ENCODE peak calls at places on chromosomes 11 and 22, in four cellular contexts. One of them, this sample, is unnamed.

GRCh38 chr11:122659676-122660571 is 4.4 kb downstream of the UBASH3B start:
- DNase-seq in fibroblast of lung: no peak
- DNase-seq in HCT116: no peak
- DNase-seq in PC-3: no peak
- DNase-seq in this sample: no peak

GRCh38 chr22:30944986-30945385 is 23.6 kb downstream of the MORC2 start:
- DNase-seq in HCT116: no peak
- DNase-seq in fibroblast of lung: no peak
- DNase-seq in PC-3: no peak
- DNase-seq in this sample: no peak

GRCh38 chr11:28697920-28698827 is 590.0 kb downstream of the METTL15 start:
- DNase-seq in HCT116: peak
- DNase-seq in PC-3: peak
- DNase-seq in fibroblast of lung: peak
- DNase-seq in this sample: peak

GRCh38 chr11:27055065-27055682 is 14.6 kb downstream of the BBOX1 start:
- DNase-seq in fibroblast of lung: peak
- DNase-seq in HCT116: no peak
- DNase-seq in PC-3: peak
- DNase-seq in this sample: peak

GRCh38 chr22:38273135-38273761 is 438 bp upstream of the TMEM184B start:
- DNase-seq in fibroblast of lung: peak
- DNase-seq in PC-3: no peak
- DNase-seq in HCT116: no peak
- DNase-seq in this sample: no peak

GRCh38 chr11:76443254-76443935 is 1.4 kb upstream of the EMSY start:
- DNase-seq in fibroblast of lung: peak
- DNase-seq in PC-3: peak
- DNase-seq in HCT116: no peak
- DNase-seq in this sample: peak

GRCh38 chr11:41245704-41246398 is 213.6 kb downstream of the LRRC4C start:
- DNase-seq in HCT116: no peak
- DNase-seq in fibroblast of lung: no peak
- DNase-seq in PC-3: peak
- DNase-seq in this sample: no peak

GRCh38 chr11:15327786-15328231 is 213.1 kb downstream of the INSC start:
- DNase-seq in fibroblast of lung: peak
- DNase-seq in PC-3: peak
- DNase-seq in HCT116: peak
- DNase-seq in this sample: peak

GRCh38 chr11:114280696-114281095 is 15.5 kb upstream of the NNMT start:
- DNase-seq in PC-3: peak
- DNase-seq in HCT116: peak
- DNase-seq in fibroblast of lung: peak
- DNase-seq in this sample: peak

GRCh38 chr11:13339196-13340153 is 61.9 kb downstream of the BMAL1 start:
- DNase-seq in HCT116: no peak
- DNase-seq in fibroblast of lung: peak
- DNase-seq in PC-3: peak
- DNase-seq in this sample: peak

GRCh38 chr22:50247748-50248147 is 2.9 kb upstream of the TUBGCP6 start:
- DNase-seq in HCT116: peak
- DNase-seq in fibroblast of lung: peak
- DNase-seq in PC-3: peak
- DNase-seq in this sample: no peak

GRCh38 chr11:124865902-124866851 is 945 bp downstream of the ROBO3 start:
- DNase-seq in fibroblast of lung: peak
- DNase-seq in PC-3: peak
- DNase-seq in HCT116: no peak
- DNase-seq in this sample: peak

GRCh38 chr11:16669799-16670415 is 68.5 kb upstream of the C11orf58 start:
- DNase-seq in fibroblast of lung: peak
- DNase-seq in HCT116: peak
- DNase-seq in PC-3: peak
- DNase-seq in this sample: peak

GRCh38 chr11:81907996-81908395 is 825.7 kb downstream of the FAM181B start:
- DNase-seq in HCT116: no peak
- DNase-seq in fibroblast of lung: peak
- DNase-seq in PC-3: no peak
- DNase-seq in this sample: no peak

GRCh38 chr11:68370211-68371111 is 58.1 kb downstream of the LRP5 start:
- DNase-seq in PC-3: no peak
- DNase-seq in HCT116: no peak
- DNase-seq in fibroblast of lung: peak
- DNase-seq in this sample: no peak

GRCh38 chr11:30585892-30586250 is 282 bp downstream of the MPPED2 start:
- DNase-seq in HCT116: no peak
- DNase-seq in PC-3: no peak
- DNase-seq in fibroblast of lung: no peak
- DNase-seq in this sample: peak

GRCh38 chr22:47605886-47606285 is 843.4 kb downstream of the TBC1D22A start:
- DNase-seq in PC-3: no peak
- DNase-seq in HCT116: no peak
- DNase-seq in fibroblast of lung: no peak
- DNase-seq in this sample: no peak

GRCh38 chr22:23068832-23069385 is 1.4 kb upstream of the GNAZ start:
- DNase-seq in HCT116: no peak
- DNase-seq in PC-3: no peak
- DNase-seq in fibroblast of lung: no peak
- DNase-seq in this sample: no peak

GRCh38 chr22:23072035-23072910 is 2.0 kb downstream of the GNAZ start:
- DNase-seq in fibroblast of lung: peak
- DNase-seq in PC-3: no peak
- DNase-seq in HCT116: no peak
- DNase-seq in this sample: no peak

GRCh38 chr22:23071163-23072034 is 1.1 kb downstream of the GNAZ start:
- DNase-seq in HCT116: no peak
- DNase-seq in PC-3: no peak
- DNase-seq in fibroblast of lung: no peak
- DNase-seq in this sample: no peak

GRCh38 chr22:23069502-23070357 is 589 bp upstream of the GNAZ start:
- DNase-seq in PC-3: peak
- DNase-seq in fibroblast of lung: peak
- DNase-seq in HCT116: peak
- DNase-seq in this sample: peak

GRCh38 chr22:23070418-23071162 is at the start of gene GNAZ:
- DNase-seq in HCT116: no peak
- DNase-seq in fibroblast of lung: peak
- DNase-seq in PC-3: no peak
- DNase-seq in this sample: peak
- TF ChIP-seq EZH2 in HCT116: no peak
- TF ChIP-seq EZH2 in fibroblast of lung: no peak
- TF ChIP-seq EZH2 in PC-3: no peak
- TF ChIP-seq EZH2 in this sample: no peak

DNA sequence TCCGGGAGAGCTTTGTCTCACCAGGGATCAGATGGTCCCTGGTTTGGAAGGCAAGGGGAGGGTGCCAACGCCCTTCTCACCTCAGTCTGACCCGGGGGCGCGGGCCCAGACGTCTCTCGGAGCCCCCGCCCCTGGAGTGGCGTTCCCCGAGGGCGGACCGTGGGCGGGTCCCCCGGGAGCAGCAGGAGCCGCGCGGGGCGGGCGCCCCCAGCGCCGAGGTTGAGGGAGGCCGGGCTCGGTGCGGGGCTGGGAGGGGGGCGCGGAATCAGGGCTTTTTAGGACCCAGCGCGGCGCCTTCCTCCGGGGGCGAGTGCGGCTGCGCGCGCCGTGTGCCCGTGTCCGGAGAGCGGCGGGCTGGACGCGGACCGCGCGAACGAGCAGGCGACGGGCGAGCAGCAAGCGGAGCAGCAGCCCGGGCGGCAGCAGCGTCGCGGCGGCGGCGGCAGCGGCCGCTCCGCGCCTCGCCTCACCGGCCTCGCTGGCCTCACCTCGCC is at the start of gene KCNC1:
- DNase-seq in HCT116: no peak
- DNase-seq in PC-3: no peak
- DNase-seq in fibroblast of lung: peak
- DNase-seq in this sample: peak
- H3K4me2 ChIP-seq in HCT116: peak
- H3K4me2 ChIP-seq in PC-3: peak
- H3K4me2 ChIP-seq in fibroblast of lung: peak
- H3K4me2 ChIP-seq in this sample: peak

GRCh38 chr11:65559951-65560537 is 1.9 kb upstream of the LTBP3 start:
- DNase-seq in fibroblast of lung: peak
- DNase-seq in HCT116: peak
- DNase-seq in PC-3: peak
- DNase-seq in this sample: peak

GRCh38 chr11:65558785-65559509 is 788 bp upstream of the LTBP3 start:
- DNase-seq in PC-3: no peak
- DNase-seq in fibroblast of lung: peak
- DNase-seq in HCT116: no peak
- DNase-seq in this sample: peak

GRCh38 chr11:65562020-65562419 is 3.9 kb upstream of the LTBP3 start:
- DNase-seq in fibroblast of lung: no peak
- DNase-seq in HCT116: no peak
- DNase-seq in PC-3: no peak
- DNase-seq in this sample: no peak

GRCh38 chr11:65559535-65559934 is 1.4 kb upstream of the LTBP3 start:
- DNase-seq in fibroblast of lung: no peak
- DNase-seq in HCT116: no peak
- DNase-seq in PC-3: no peak
- DNase-seq in this sample: no peak

GRCh38 chr11:65560555-65561418 is 2.6 kb upstream of the LTBP3 start:
- DNase-seq in HCT116: no peak
- DNase-seq in fibroblast of lung: peak
- DNase-seq in PC-3: peak
- DNase-seq in this sample: peak
- H3K27ac ChIP-seq in HCT116: peak
- H3K27ac ChIP-seq in fibroblast of lung: peak
- H3K27ac ChIP-seq in PC-3: peak
- H3K27ac ChIP-seq in this sample: peak

DNA sequence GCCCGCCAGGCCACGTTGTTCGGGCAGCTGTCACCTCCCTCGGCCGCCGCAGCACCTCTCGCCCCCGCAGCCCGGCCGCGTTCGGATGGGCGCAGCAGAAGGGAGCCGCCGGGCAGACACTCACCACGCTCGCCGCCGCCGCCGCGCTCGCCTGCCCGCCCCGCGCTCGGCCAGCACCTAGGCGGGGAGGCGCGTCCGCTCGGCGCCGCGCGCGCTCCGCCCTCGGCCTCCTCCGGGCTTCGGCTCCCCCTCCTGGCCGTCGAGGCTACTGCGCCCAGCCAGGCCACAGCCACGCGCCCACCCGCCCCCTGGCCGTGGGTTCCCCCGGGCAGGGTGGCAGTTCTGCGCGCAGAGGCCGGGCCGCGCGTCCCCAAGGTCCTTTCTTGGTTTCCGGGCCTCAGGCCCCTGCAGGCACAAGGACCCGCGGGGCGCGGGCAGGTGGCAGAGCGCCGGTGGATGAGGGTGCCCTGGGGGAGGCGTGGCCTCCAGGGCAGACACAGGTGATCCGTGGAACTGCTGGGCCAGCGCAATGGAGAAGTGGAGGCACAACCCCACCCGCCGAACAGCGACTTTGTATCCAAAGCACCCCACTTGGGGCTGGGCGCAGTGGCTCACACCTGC is at the start of gene SLC25A22:
- DNase-seq in fibroblast of lung: peak
- DNase-seq in PC-3: peak
- DNase-seq in HCT116: no peak
- DNase-seq in this sample: peak
- TF ChIP-seq EZH2 in fibroblast of lung: no peak
- TF ChIP-seq EZH2 in PC-3: no peak
- TF ChIP-seq EZH2 in HCT116: no peak
- TF ChIP-seq EZH2 in this sample: no peak

DNA sequence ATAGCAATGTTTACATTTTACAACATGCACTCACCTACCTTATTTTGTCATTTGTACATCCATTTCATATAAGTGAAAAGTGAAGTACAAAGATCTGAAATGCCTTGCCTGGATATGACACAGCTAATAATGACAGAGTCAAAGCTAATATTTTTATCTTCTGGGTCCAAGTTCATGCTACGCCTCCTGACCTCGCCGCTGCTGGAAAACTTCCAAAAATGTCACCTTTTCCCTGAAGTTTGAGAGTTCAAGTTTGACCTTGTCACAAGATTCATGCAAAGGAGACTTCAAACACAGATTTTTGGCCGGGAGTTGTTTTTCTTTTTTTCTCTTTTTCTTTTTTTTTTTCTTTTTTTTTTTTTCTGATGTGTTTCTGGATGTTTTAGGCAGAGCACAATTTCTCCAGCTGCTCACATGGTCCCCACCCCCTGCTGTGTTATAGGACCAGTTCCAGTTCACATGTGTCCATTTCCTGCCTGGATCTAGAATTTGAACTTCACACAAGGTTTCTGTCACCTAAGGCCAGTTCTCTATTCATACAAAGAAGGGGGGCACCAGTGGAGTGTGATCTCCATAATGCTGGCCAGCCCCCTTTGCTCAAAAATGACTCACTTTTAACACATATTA is 546.9 kb downstream of the BUD13 start:
- DNase-seq in PC-3: no peak
- DNase-seq in fibroblast of lung: peak
- DNase-seq in HCT116: no peak
- DNase-seq in this sample: no peak
- H3K4me2 ChIP-seq in PC-3: no peak
- H3K4me2 ChIP-seq in fibroblast of lung: no peak
- H3K4me2 ChIP-seq in HCT116: no peak
- H3K4me2 ChIP-seq in this sample: no peak

DNA sequence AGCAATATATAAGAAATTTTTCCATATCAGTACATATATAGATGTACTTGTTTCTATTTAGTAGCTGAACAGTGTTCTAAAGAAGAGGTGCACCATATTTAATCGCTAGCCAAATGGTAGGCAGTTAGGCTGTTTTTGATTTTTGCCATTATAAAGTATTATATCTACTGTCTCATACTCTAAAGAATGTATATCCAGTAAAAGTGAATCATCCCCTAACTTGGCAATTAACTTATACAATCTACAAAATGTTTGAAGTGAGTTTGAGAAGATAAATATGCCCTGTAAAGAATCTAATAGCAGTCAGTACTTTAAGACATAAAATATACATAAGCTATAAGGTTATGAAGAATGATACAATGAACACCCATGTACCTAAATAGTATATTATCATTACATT is 291.5 kb downstream of the SWAP70 start:
- DNase-seq in HCT116: no peak
- DNase-seq in fibroblast of lung: no peak
- DNase-seq in PC-3: peak
- DNase-seq in this sample: no peak
- H3K27ac ChIP-seq in HCT116: no peak
- H3K27ac ChIP-seq in fibroblast of lung: no peak
- H3K27ac ChIP-seq in PC-3: no peak
- H3K27ac ChIP-seq in this sample: no peak

This sample was measured in hepatocyte.